ENCODE peak calls at places on chromosomes 16 and 17, in four cellular contexts. V is K562, E is endothelial cell of umbilical vein, G is GM12878. X is an unnamed sample.
A peak's percentile ranks its signal among the peaks of the same experiment; 100 is the strongest.

GRCh38 chr16:68279726-68280125 is 15.4 kb downstream of the SLC7A6 start:
- DNase-seq in V (no peak), E (no peak), G (no peak), X (no peak)

GRCh38 chr16:31404353-31405064 is 11.4 kb downstream of the ITGAD start:
- DNase-seq in V (peak; percentile 78), E (no peak), G (no peak), X (no peak)

GRCh38 chr17:1160591-1161041 is 19.2 kb downstream of the ABR start:
- DNase-seq in V (no peak), E (no peak), G (no peak), X (no peak)

GRCh38 chr16:64481497-64481896 is 640.4 kb downstream of the CDH11 start:
- DNase-seq in V (no peak), E (no peak), G (no peak), X (no peak)

GRCh38 chr17:41347872-41348760 is 2.5 kb downstream of the KRT33A start:
- DNase-seq in V (no peak), E (no peak), G (no peak), X (no peak)

GRCh38 chr16:879461-879861 is 78.9 kb upstream of the GNG13 start:
- DNase-seq in V (no peak), E (no peak), G (no peak), X (no peak)

GRCh38 chr17:78718575-78719209 is 63.4 kb downstream of the CYTH1 start:
- DNase-seq in V (no peak), E (no peak), G (no peak), X (no peak)

GRCh38 chr16:14378131-14378551 is 251.9 kb downstream of the PARN start:
- DNase-seq in V (peak; percentile 72), E (no peak), G (no peak), X (peak; percentile 92)

GRCh38 chr16:1093284-1094123 is 2.5 kb downstream of the C1QTNF8 start:
- DNase-seq in V (peak; percentile 42), E (no peak), G (no peak), X (no peak)

GRCh38 chr16:67514382-67514828 is 14.2 kb upstream of the RIPOR1 start:
- DNase-seq in V (peak; percentile 68), E (peak; percentile 66), G (peak; percentile 90), X (peak; percentile 84)

GRCh38 chr16:10151718-10152117 is 30.5 kb downstream of the GRIN2A start:
- DNase-seq in V (no peak), E (no peak), G (no peak), X (no peak)

GRCh38 chr16:55660776-55661175 is 5.0 kb downstream of the SLC6A2 start:
- DNase-seq in V (no peak), E (no peak), G (no peak), X (no peak)

GRCh38 chr17:42517516-42517915 is 18.5 kb upstream of the NAGLU start:
- DNase-seq in V (peak; percentile 85), E (peak; percentile 90), G (no peak), X (peak; percentile 92)

GRCh38 chr17:82297804-82298537 is 19.4 kb downstream of the CD7 start:
- DNase-seq in V (peak; percentile 85), E (peak; percentile 83), G (peak; percentile 80), X (peak; percentile 96)

GRCh38 chr17:9324864-9325263 is 250.8 kb downstream of the STX8 start:
- DNase-seq in V (no peak), E (no peak), G (no peak), X (peak; percentile 20)

GRCh38 chr17:27915715-27916114 is 22.6 kb upstream of the LYRM9 start:
- DNase-seq in V (no peak), E (no peak), G (no peak), X (no peak)

GRCh38 chr16:52191533-52192134 is 355.3 kb downstream of the TOX3 start:
- DNase-seq in V (peak; percentile 69), E (peak; percentile 60), G (peak; percentile 15), X (peak; percentile 58)

GRCh38 chr16:78505544-78506371 is 406.3 kb downstream of the WWOX start:
- DNase-seq in V (peak; percentile 14), E (no peak), G (no peak), X (no peak)

GRCh38 chr17:40130352-40131042 is 8.7 kb downstream of the MSL1 start:
- DNase-seq in V (no peak), E (no peak), G (no peak), X (no peak)

GRCh38 chr17:69043098-69043497 is 17.6 kb downstream of the ABCA9 start:
- DNase-seq in V (no peak), E (no peak), G (no peak), X (no peak)

GRCh38 chr17:37608369-37609169 is 649 bp downstream of the SYNRG start:
- DNase-seq in V (peak; percentile 57), E (peak; percentile 77), G (no peak), X (peak; percentile 48)

GRCh38 chr16:46916980-46917379 is 32.8 kb downstream of the GPT2 start:
- DNase-seq in V (peak; percentile 75), E (no peak), G (no peak), X (peak; percentile 15)

GRCh38 chr17:4378626-4379025 is 12.2 kb upstream of the UBE2G1 start:
- DNase-seq in V (no peak), E (no peak), G (no peak), X (no peak)

GRCh38 chr16:68553186-68553585 is 14.1 kb downstream of the ZFP90 start:
- DNase-seq in V (no peak), E (no peak), G (no peak), X (no peak)

GRCh38 chr16:74275031-74275636 is 21.5 kb upstream of the PSMD7 start:
- DNase-seq in V (peak; percentile 36), E (peak; percentile 39), G (no peak), X (peak; percentile 28)

GRCh38 chr16:68227183-68227793 is 8.6 kb downstream of the ESRP2 start:
- DNase-seq in V (peak; percentile 9), E (no peak), G (peak; percentile 25), X (no peak)

GRCh38 chr17:72760368-72760767 is 332.1 kb downstream of the SLC39A11 start:
- DNase-seq in V (peak; percentile 33), E (no peak), G (no peak), X (no peak)

GRCh38 chr16:23148513-23149266 is 562 bp downstream of the USP31 start:
- DNase-seq in V (peak; percentile 70), E (peak; percentile 63), G (no peak), X (peak; percentile 22)

GRCh38 chr16:4142268-4142667 is 26.0 kb upstream of the ADCY9 start:
- DNase-seq in V (no peak), E (no peak), G (peak; percentile 42), X (no peak)

GRCh38 chr17:5868916-5869475 is 201.2 kb upstream of the WSCD1 start:
- DNase-seq in V (no peak), E (no peak), G (no peak), X (no peak)

GRCh38 chr16:11627822-11628457 is 40.3 kb upstream of the SNN start:
- DNase-seq in V (peak; percentile 40), E (no peak), G (no peak), X (peak; percentile 60)

GRCh38 chr16:11627292-11627663 is 40.6 kb upstream of the LITAF start:
- DNase-seq in V (no peak), E (no peak), G (no peak), X (no peak)

GRCh38 chr16:11630230-11631056 is 37.8 kb upstream of the SNN start:
- DNase-seq in V (no peak), E (no peak), G (no peak), X (no peak)

GRCh38 chr16:11631214-11631613 is 37.0 kb upstream of the SNN start:
- DNase-seq in V (no peak), E (no peak), G (no peak), X (no peak)

GRCh38 chr16:11629071-11630030 is 38.9 kb upstream of the SNN start:
- DNase-seq in V (no peak), E (no peak), G (no peak), X (peak; percentile 41)
- TF ChIP-seq FOS in V (no peak), E (no peak), G (no peak), X (no peak)

GRCh38 chr16:85235988-85236831 is 123.9 kb upstream of the CIBAR2 start:
- DNase-seq in V (no peak), E (peak; percentile 46), G (no peak), X (no peak)
- H3K27ac ChIP-seq in V (no peak overlapping the region), E (no peak overlapping the region), G (peak overlapping the region; percentile 52), X (peak overlapping the region; percentile 89)

GRCh38 chr17:76625496-76625895 is 18.1 kb downstream of the ST6GALNAC1 start:
- DNase-seq in V (no peak), E (no peak), G (no peak), X (no peak)

GRCh38 chr17:76627510-76627909 is 16.0 kb downstream of the ST6GALNAC1 start:
- DNase-seq in V (no peak), E (no peak), G (no peak), X (no peak)

GRCh38 chr17:76617838-76618237 is 25.7 kb downstream of the ST6GALNAC1 start:
- DNase-seq in V (no peak), E (no peak), G (no peak), X (no peak)

GRCh38 chr17:76626442-76626841 is 17.1 kb downstream of the ST6GALNAC1 start:
- DNase-seq in V (no peak), E (no peak), G (no peak), X (no peak)

GRCh38 chr17:76623271-76624146 is 20.0 kb downstream of the ST6GALNAC1 start:
- DNase-seq in V (peak; percentile 80), E (peak; percentile 79), G (no peak), X (peak; percentile 60)
- TF ChIP-seq FOS in V (no peak), E (peak; percentile 43), G (no peak), X (no peak)

GRCh38 chr17:80766290-80766689 is 221.7 kb downstream of the RPTOR start:
- DNase-seq in V (no peak), E (no peak), G (no peak), X (no peak)
- H3K27ac ChIP-seq in V (no peak overlapping the region), E (no peak overlapping the region), G (no peak overlapping the region), X (no peak overlapping the region)

DNA sequence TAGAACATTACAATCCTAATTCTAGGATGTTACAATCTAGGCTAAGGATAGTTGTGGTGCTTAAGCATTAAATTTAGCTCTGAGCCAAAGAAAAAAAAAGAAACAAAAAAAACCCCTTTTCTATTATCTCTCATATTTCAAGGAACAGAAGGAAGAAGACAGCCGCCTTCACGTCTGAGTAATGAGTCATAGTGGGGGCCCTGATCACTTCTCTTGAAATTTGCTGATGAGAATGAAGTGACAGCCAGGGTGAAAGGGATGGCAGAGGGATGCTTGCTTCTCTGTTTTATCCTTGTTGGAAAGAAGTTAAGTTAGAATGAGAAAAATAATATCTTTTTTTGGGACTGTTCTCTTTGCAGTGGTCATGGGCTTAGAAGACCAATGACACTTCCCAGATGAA is 82.6 kb upstream of the MPHOSPH6 start:
- DNase-seq in V (no peak), E (no peak), G (no peak), X (no peak)
- TF ChIP-seq FOS in V (no peak), E (no peak), G (no peak), X (no peak)

GRCh38 chr16:28205974-28206373 is 5.8 kb downstream of the XPO6 start:
- DNase-seq in V (no peak), E (no peak), G (no peak), X (no peak)

GRCh38 chr16:28202147-28202746 is 9.5 kb downstream of the XPO6 start:
- DNase-seq in V (no peak), E (no peak), G (no peak), X (no peak)

GRCh38 chr16:28205117-28205899 is 6.5 kb downstream of the XPO6 start:
- DNase-seq in V (no peak), E (no peak), G (no peak), X (no peak)

GRCh38 chr16:28204622-28205021 is 7.1 kb downstream of the XPO6 start:
- DNase-seq in V (no peak), E (no peak), G (no peak), X (no peak)

GRCh38 chr16:28204211-28204610 is 7.6 kb downstream of the XPO6 start:
- DNase-seq in V (no peak), E (no peak), G (no peak), X (no peak)
- H3K27ac ChIP-seq in V (no peak overlapping the region), E (no peak overlapping the region), G (no peak overlapping the region), X (no peak overlapping the region)

GRCh38 chr16:12291989-12292759 is 315.6 kb downstream of the SNX29 start:
- DNase-seq in V (no peak), E (no peak), G (no peak), X (no peak)
- TF ChIP-seq FOS in V (no peak), E (no peak), G (no peak), X (no peak)